ENCODE peak calls at places on chromosomes 12 and 14, in four cellular contexts. One of them, this sample, is unnamed.

GRCh38 chr12:112527501-112527900 is 108.8 kb downstream of the PTPN11 start:
- DNase-seq in memory B cell: no peak
- DNase-seq in EL: no peak
- DNase-seq in T-helper 17 cell: no peak
- DNase-seq in this sample: no peak

GRCh38 chr12:49693931-49694439 is 13.2 kb downstream of the FMNL3 start:
- DNase-seq in memory B cell: no peak
- DNase-seq in EL: peak
- DNase-seq in T-helper 17 cell: no peak
- DNase-seq in this sample: no peak

GRCh38 chr12:87332987-87333761 is 696.0 kb downstream of the C12orf50 start:
- DNase-seq in T-helper 17 cell: no peak
- DNase-seq in memory B cell: no peak
- DNase-seq in EL: no peak
- DNase-seq in this sample: no peak

GRCh38 chr12:27334052-27334720 is 1.6 kb downstream of the BMAL2 start:
- DNase-seq in T-helper 17 cell: no peak
- DNase-seq in memory B cell: no peak
- DNase-seq in EL: no peak
- DNase-seq in this sample: no peak

GRCh38 chr12:53577941-53578352 is 48.2 kb downstream of the ATF7 start:
- DNase-seq in EL: no peak
- DNase-seq in memory B cell: no peak
- DNase-seq in T-helper 17 cell: no peak
- DNase-seq in this sample: no peak

GRCh38 chr12:69163681-69164362 is 75.5 kb upstream of the CPSF6 start:
- DNase-seq in memory B cell: no peak
- DNase-seq in T-helper 17 cell: no peak
- DNase-seq in EL: no peak
- DNase-seq in this sample: no peak

GRCh38 chr14:101817511-101818001 is 56.0 kb downstream of the PPP2R5C start:
- DNase-seq in T-helper 17 cell: no peak
- DNase-seq in memory B cell: no peak
- DNase-seq in EL: no peak
- DNase-seq in this sample: no peak

GRCh38 chr14:55114720-55115119 is 14.3 kb upstream of the LGALS3 start:
- DNase-seq in memory B cell: no peak
- DNase-seq in T-helper 17 cell: no peak
- DNase-seq in EL: no peak
- DNase-seq in this sample: no peak

GRCh38 chr14:71150737-71151136 is 243.5 kb downstream of the PCNX1 start:
- DNase-seq in EL: no peak
- DNase-seq in T-helper 17 cell: no peak
- DNase-seq in memory B cell: no peak
- DNase-seq in this sample: no peak

GRCh38 chr12:52209321-52209720 is 17.5 kb upstream of the KRT80 start:
- DNase-seq in T-helper 17 cell: no peak
- DNase-seq in memory B cell: no peak
- DNase-seq in EL: no peak
- DNase-seq in this sample: peak

GRCh38 chr12:6092784-6093722 is 31.4 kb downstream of the VWF start:
- DNase-seq in memory B cell: no peak
- DNase-seq in T-helper 17 cell: no peak
- DNase-seq in EL: peak
- DNase-seq in this sample: peak

GRCh38 chr12:119803391-119803791 is 73.7 kb downstream of the CIT start:
- DNase-seq in memory B cell: no peak
- DNase-seq in T-helper 17 cell: no peak
- DNase-seq in EL: no peak
- DNase-seq in this sample: no peak

GRCh38 chr12:6536894-6537579 is 2.7 kb downstream of the GAPDH start:
- DNase-seq in EL: peak
- DNase-seq in T-helper 17 cell: no peak
- DNase-seq in memory B cell: peak
- DNase-seq in this sample: no peak

GRCh38 chr14:23638414-23639047 is 2.4 kb downstream of the DHRS2 start:
- DNase-seq in T-helper 17 cell: no peak
- DNase-seq in EL: peak
- DNase-seq in memory B cell: no peak
- DNase-seq in this sample: no peak